ENCODE peak calls at places on chromosomes 4 and X, in four cellular contexts. K is A549, I is H1, O is K562. Q is an unnamed sample.

GRCh38 chrX:97685753-97686152 is 802.0 kb downstream of the RPA4 start:
- DNase-seq in K (peak), O (peak), I (no peak), Q (peak)

GRCh38 chr4:76035146-76035545 is 724 bp downstream of the CXCL11 start:
- DNase-seq in O (no peak), K (no peak), I (no peak), Q (no peak)

GRCh38 chr4:76733380-76733779 is 164.6 kb downstream of the SOWAHB start:
- DNase-seq in K (no peak), I (peak), O (no peak), Q (no peak)

GRCh38 chrX:152588206-152588605 is 49.5 kb upstream of the GABRQ start:
- DNase-seq in O (no peak), K (no peak), I (no peak), Q (no peak)

GRCh38 chr4:8648816-8649630 is 56.5 kb downstream of the CPZ start:
- DNase-seq in I (peak), K (no peak), O (no peak), Q (no peak)

GRCh38 chr4:173119818-173120217 is 48.8 kb upstream of the GALNT7 start:
- DNase-seq in I (no peak), K (no peak), O (no peak), Q (no peak)

GRCh38 chr4:36198068-36198808 is 46.1 kb downstream of the ARAP2 start:
- DNase-seq in K (no peak), I (no peak), O (no peak), Q (no peak)

GRCh38 chr4:178812866-178813265 is 1370.6 kb upstream of the AGA start:
- DNase-seq in K (no peak), O (no peak), I (no peak), Q (no peak)

GRCh38 chr4:98293089-98293887 is 32.1 kb downstream of the RAP1GDS1 start:
- DNase-seq in I (no peak), O (no peak), K (no peak), Q (no peak)

GRCh38 chr4:71608674-71609062 is 175.2 kb downstream of the GC start:
- DNase-seq in K (no peak), I (no peak), O (no peak), Q (no peak)

GRCh38 chr4:107216379-107216778 is 180.3 kb upstream of the DKK2 start:
- DNase-seq in I (no peak), K (no peak), O (no peak), Q (no peak)

GRCh38 chr4:27714073-27714472 is 853.4 kb downstream of the STIM2 start:
- DNase-seq in K (no peak), I (no peak), O (no peak), Q (no peak)

GRCh38 chr4:120658772-120659171 is 263.8 kb downstream of the PRDM5 start:
- DNase-seq in K (no peak), O (no peak), I (no peak), Q (no peak)

GRCh38 chrX:108036298-108036973 is 8.4 kb upstream of the VSIG1 start:
- DNase-seq in O (peak), I (no peak), K (peak), Q (peak)

GRCh38 chrX:68698955-68699354 is 51.5 kb downstream of the STARD8 start:
- DNase-seq in K (no peak), O (no peak), I (no peak), Q (peak)

GRCh38 chr4:8410641-8411271 is 29.8 kb downstream of the ACOX3 start:
- DNase-seq in I (peak), K (peak), O (peak), Q (peak)

GRCh38 chr4:40685300-40685699 is 55.6 kb upstream of the RBM47 start:
- DNase-seq in I (no peak), O (no peak), K (no peak), Q (peak)

GRCh38 chr4:101393256-101393655 is 45.9 kb upstream of the PPP3CA start:
- DNase-seq in K (peak), O (no peak), I (no peak), Q (peak)

GRCh38 chrX:113400193-113400704 is 559.6 kb upstream of the AMOT start:
- DNase-seq in O (no peak), K (no peak), I (no peak), Q (peak)

GRCh38 chr4:112199041-112199440 is 32.5 kb upstream of the AP1AR start:
- DNase-seq in O (no peak), I (no peak), K (no peak), Q (no peak)

GRCh38 chr4:152937280-152937534 is 1.1 kb downstream of the FHDC1 start:
- DNase-seq in O (no peak), K (no peak), I (no peak), Q (no peak)

GRCh38 chr4:106618920-106619319 is 250.3 kb upstream of the GIMD1 start:
- DNase-seq in I (no peak), K (no peak), O (no peak), Q (no peak)

GRCh38 chr4:52824603-52825310 is 37.4 kb upstream of the RASL11B start:
- DNase-seq in I (no peak), O (no peak), K (no peak), Q (peak)

GRCh38 chr4:173440888-173441287 is 42.0 kb upstream of the SCRG1 start:
- DNase-seq in O (no peak), I (no peak), K (no peak), Q (no peak)

GRCh38 chrX:43679778-43680177 is 23.7 kb downstream of the MAOA start:
- DNase-seq in K (no peak), O (no peak), I (no peak), Q (no peak)

GRCh38 chr4:169142390-169142789 is 128.4 kb downstream of the SH3RF1 start:
- DNase-seq in O (no peak), K (no peak), I (no peak), Q (no peak)

GRCh38 chrX:72028701-72029470 is 102.8 kb downstream of the RTL5 start:
- DNase-seq in K (no peak), I (peak), O (no peak), Q (no peak)

GRCh38 chr4:113943863-113944262 is 35.6 kb downstream of the ARSJ start:
- DNase-seq in I (no peak), O (no peak), K (no peak), Q (no peak)

GRCh38 chr4:2402941-2403340 is 15.5 kb downstream of the ZFYVE28 start:
- DNase-seq in I (no peak), O (no peak), K (no peak), Q (no peak)

GRCh38 chrX:77776648-77777047 is 9.4 kb downstream of the ATRX start:
- DNase-seq in O (no peak), K (no peak), I (no peak), Q (no peak)

DNA sequence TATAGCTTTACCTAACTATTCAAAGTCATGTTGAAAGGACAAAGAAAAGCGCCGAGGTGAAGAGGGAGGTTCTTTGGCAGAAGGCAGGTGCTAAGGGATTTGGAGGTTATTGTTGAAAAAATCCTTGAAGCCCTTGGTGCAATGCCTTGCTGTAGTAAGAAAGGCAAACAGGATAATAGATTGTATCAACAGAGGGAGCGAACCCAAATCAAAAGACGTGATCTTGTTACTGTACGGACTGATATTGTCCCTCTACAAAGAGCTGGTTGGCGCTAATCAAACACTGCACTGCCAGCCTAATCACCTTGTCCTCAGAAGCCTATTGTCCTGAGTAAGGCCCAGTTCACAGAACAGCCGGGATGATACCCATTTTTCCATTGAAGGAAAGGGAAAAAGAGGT is 182.9 kb downstream of the ZIC3 start:
- DNase-seq in K (no peak), O (no peak), I (no peak), Q (no peak)
- TF ChIP-seq RNF2 in K (no peak), O (no peak), I (no peak), Q (no peak)

DNA sequence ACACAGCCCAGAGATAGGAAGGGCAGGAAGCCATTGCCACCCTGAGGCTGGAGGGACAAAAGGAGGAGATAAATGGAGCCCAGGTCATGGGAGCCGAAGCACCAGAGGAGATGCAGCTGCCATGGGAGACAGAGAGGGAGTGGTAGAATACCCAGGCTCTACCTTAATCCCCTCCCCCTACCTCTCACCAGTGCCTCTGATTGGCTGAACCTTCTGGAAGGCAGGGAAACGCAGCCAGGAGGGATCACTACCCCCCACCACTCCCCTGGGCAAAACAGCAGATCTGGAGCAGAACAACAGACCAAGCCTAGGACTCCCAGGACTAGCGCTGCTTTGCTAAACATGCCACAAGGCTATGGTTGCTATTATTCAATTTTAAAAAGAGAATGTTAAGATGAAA is 114.2 kb downstream of the ZNF827 start:
- DNase-seq in K (no peak), O (peak), I (peak), Q (no peak)
- TF ChIP-seq RNF2 in K (no peak), O (no peak), I (no peak), Q (no peak)

GRCh38 chrX:80550722-80551121 is 130.5 kb downstream of the TENT5D start:
- DNase-seq in K (no peak), O (no peak), I (peak), Q (peak)
- TF ChIP-seq RNF2 in K (no peak), O (no peak), I (no peak), Q (no peak)

DNA sequence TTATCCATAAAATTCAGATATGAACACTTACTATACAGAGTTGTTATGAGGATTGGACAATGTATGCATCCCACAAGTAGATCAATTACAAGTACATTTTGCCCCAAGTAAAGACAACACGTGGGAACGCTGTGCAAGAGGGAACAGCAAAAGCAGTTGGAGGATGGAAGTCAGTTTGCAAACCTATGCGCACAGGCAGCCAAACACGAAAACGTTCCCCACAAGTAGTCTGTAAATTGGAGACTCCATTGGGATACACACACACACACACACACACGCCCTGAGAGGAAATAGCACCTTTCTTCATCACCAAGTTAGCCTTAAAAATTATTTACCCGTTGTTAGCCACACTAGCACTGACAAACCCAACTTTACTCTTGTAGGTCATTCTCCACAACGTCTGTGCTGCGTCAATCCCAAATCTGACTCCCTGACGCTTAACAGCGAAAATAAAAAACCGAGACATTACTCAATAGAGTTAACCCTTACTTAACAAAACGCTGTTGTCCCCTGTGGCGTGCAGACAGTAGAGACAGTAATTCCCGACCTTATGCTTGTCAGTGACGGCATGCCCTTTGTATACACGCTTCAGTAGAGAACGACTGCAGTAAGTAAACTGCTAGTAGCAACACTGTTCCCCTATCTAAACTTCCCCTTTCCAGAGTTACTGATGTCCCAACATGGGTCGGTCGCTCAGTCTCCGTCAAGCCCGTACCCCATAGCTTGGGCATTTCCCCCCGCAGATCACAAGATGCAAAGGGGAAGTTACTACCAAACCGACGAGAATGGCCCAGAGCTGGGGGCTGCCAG is 728 bp downstream of the MANBA start:
- DNase-seq in K (peak), I (no peak), O (no peak), Q (peak)
- TF ChIP-seq RNF2 in K (no peak), I (no peak), O (no peak), Q (no peak)

DNA sequence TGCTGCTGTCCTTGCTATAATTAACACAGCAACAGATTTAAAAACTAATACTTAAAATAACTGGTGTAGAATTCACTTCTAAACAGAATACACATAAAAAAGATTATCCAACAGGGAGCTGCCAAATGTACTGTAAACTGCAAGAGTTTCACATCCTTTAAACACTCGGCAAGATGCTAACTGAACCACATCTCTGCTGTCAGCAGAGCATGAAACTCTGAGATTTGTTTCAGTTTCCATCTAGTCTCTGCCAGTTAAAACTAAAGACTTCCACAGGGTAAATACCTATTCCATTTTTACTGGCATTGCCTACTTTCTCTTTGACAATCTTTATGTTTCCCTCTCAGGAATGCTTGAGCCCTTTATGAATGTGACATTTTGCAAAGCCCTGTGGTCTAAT is 127.7 kb downstream of the SLC7A11 start:
- DNase-seq in O (no peak), K (no peak), I (no peak), Q (no peak)
- TF ChIP-seq RNF2 in O (no peak), K (no peak), I (no peak), Q (no peak)

GRCh38 chrX:119602701-119603255 is 3.4 kb downstream of the NKRF start:
- DNase-seq in O (no peak), I (no peak), K (no peak), Q (no peak)

GRCh38 chrX:119605739-119606507 is at the start of gene NKRF:
- DNase-seq in I (peak), O (peak), K (peak), Q (peak)

GRCh38 chrX:119606508-119607389 is 525 bp upstream of the NKRF start:
- DNase-seq in O (no peak), K (no peak), I (no peak), Q (no peak)

GRCh38 chrX:119605398-119605738 is 856 bp downstream of the NKRF start:
- DNase-seq in I (peak), O (no peak), K (peak), Q (peak)

GRCh38 chrX:119604778-119605177 is 1.4 kb downstream of the NKRF start:
- DNase-seq in I (no peak), K (no peak), O (no peak), Q (no peak)
- TF ChIP-seq RNF2 in I (no peak), K (no peak), O (no peak), Q (no peak)

GRCh38 chrX:22650691-22651090 is 349.1 kb upstream of the DDX53 start:
- DNase-seq in K (no peak), O (no peak), I (no peak), Q (no peak)

DNA sequence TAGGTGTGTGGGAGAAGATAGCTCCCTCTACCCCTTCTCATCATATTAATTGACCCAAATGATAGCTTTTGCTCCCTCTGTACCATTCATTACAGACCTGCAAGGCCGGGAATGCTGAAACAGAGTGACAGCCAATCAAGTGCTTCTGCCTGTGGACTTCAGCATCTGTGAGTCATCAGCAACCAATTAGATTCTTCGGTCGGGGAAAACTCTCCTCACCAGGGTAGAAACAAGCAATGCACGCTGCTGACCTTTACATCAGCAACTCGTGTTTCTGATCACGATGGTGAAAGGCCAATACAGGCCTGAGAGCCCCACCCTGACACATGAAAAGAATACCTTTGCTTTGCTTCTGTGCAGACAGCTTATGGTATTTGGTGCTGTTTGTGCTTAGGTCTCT is 347.2 kb upstream of the DDX53 start:
- DNase-seq in K (no peak), O (no peak), I (peak), Q (peak)
- TF ChIP-seq RNF2 in K (no peak), O (no peak), I (no peak), Q (no peak)

DNA sequence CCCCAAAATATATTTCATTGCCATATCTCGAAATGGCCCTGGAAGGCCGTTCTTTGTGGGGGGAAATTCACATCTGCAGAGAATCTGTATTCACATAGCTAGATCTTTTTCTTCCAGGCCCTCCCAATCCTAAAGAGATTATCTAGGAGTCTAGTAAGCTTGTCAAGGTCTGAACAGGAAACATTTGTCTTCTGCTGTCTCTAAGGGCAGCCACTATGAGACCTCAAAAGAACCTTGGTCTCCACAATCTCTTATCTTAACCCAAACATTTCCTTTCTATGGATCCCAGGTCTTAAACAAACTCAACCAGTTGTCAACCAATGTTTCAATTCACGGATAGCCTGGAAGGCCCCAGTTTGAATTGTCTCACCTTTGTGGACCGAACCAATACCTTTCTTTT is 45.0 kb downstream of the CRLF2 start:
- DNase-seq in I (peak), O (no peak), K (no peak), Q (no peak)
- TF ChIP-seq RNF2 in I (no peak), O (no peak), K (no peak), Q (no peak)

Q was measured in HepG2.